ENCODE peak calls at places on chromosomes 16 and 17, in eight cellular contexts. P is ascending aorta, H is psoas muscle, I is body of pancreas, C is heart left ventricle, Q is uterus, T is neuronal stem cell, N is tibial nerve. G is an unnamed sample.
A peak's percentile ranks its signal among the peaks of the same experiment; 100 is the strongest.

GRCh38 chr17:72338847-72339790 is 218.3 kb downstream of the SOX9 start:
- DNase-seq in T (no peak), P (no peak), N (no peak), C (peak; percentile 41), I (peak; percentile 50), Q (no peak), H (no peak), G (no peak)

GRCh38 chr16:9598731-9599083 is 507.3 kb downstream of the HAPSTR1 start:
- DNase-seq in P (no peak), T (no peak), N (no peak), Q (no peak), C (no peak), I (no peak), H (no peak), G (no peak)

GRCh38 chr17:12665263-12666210 is at the start of gene MYOCD:
- DNase-seq in Q (peak; percentile 64), C (peak; percentile 75), T (peak; percentile 87), N (no peak), P (peak; percentile 88), I (no peak), H (peak; percentile 15), G (no peak)

GRCh38 chr17:74840989-74841666 is 18.6 kb downstream of the GRIN2C start:
- DNase-seq in Q (peak; percentile 63), T (no peak), C (peak; percentile 78), P (peak; percentile 73), N (peak; percentile 67), H (peak; percentile 74), I (no peak), G (peak; percentile 45)

GRCh38 chr17:30379303-30380105 is 777 bp downstream of the CPD start:
- DNase-seq in C (peak; percentile 29), H (peak; percentile 23), Q (peak; percentile 25), T (no peak), P (no peak), N (no peak), I (peak; percentile 35), G (no peak)

GRCh38 chr17:41680426-41681040 is 8.2 kb upstream of the EIF1 start:
- DNase-seq in I (no peak), H (no peak), Q (no peak), T (no peak), P (no peak), C (no peak), N (no peak), G (no peak)

GRCh38 chr16:87416826-87417471 is 24.8 kb downstream of the MAP1LC3B start:
- DNase-seq in C (no peak), N (peak; percentile 75), I (no peak), H (no peak), Q (peak; percentile 47), P (no peak), T (no peak), G (no peak)

GRCh38 chr16:57366544-57367040 is 5.7 kb upstream of the CX3CL1 start:
- DNase-seq in I (no peak), N (no peak), P (no peak), C (no peak), H (no peak), Q (no peak), T (no peak), G (no peak)

GRCh38 chr16:29151317-29151716 is 166.5 kb downstream of the LAT start:
- DNase-seq in H (no peak), Q (no peak), T (no peak), I (no peak), N (no peak), P (no peak), C (no peak), G (no peak)

GRCh38 chr17:50304781-50305404 is 30.6 kb downstream of the TMEM92 start:
- DNase-seq in Q (no peak), T (peak; percentile 12), H (no peak), I (no peak), C (no peak), N (no peak), P (no peak), G (no peak)

GRCh38 chr17:72502111-72502939 is 381.5 kb downstream of the SOX9 start:
- DNase-seq in P (no peak), N (peak; percentile 25), I (peak; percentile 60), C (no peak), T (no peak), Q (no peak), H (no peak), G (no peak)

GRCh38 chr16:69501956-69502457 is 63.8 kb upstream of the NFAT5 start:
- DNase-seq in N (no peak), P (no peak), T (no peak), H (no peak), C (no peak), Q (no peak), I (no peak), G (no peak)

GRCh38 chr17:61334673-61335072 is 65.0 kb upstream of the TBX2 start:
- DNase-seq in T (no peak), H (no peak), C (no peak), N (no peak), I (no peak), Q (no peak), P (no peak), G (no peak)

GRCh38 chr17:144936-145670 is 7.7 kb downstream of the SCGB1C2 start:
- DNase-seq in P (peak; percentile 52), H (peak; percentile 2), T (no peak), N (peak; percentile 3), C (peak; percentile 10), Q (peak; percentile 7), I (no peak), G (no peak)

GRCh38 chr17:76363107-76363801 is 9.5 kb upstream of the PRPSAP1 start:
- DNase-seq in T (no peak), H (no peak), C (no peak), N (no peak), Q (no peak), I (no peak), P (no peak), G (no peak)

GRCh38 chr17:63842173-63842539 is 329 bp downstream of the SMARCD2 start:
- DNase-seq in C (peak; percentile 46), T (no peak), P (peak; percentile 77), I (peak; percentile 53), N (no peak), H (peak; percentile 54), Q (peak; percentile 51), G (no peak)

GRCh38 chr17:63844293-63844672 is 1.8 kb upstream of the SMARCD2 start:
- DNase-seq in C (no peak), T (no peak), Q (no peak), H (no peak), N (no peak), I (no peak), P (no peak), G (no peak)

GRCh38 chr17:63842540-63843386 is at the start of gene SMARCD2:
- DNase-seq in P (peak; percentile 99), T (peak; percentile 99), H (peak; percentile 99), C (peak; percentile 100), Q (peak; percentile 99), I (peak; percentile 99), N (peak; percentile 98), G (peak; percentile 99)

GRCh38 chr17:63845509-63845908 is 3.0 kb upstream of the SMARCD2 start:
- DNase-seq in T (no peak), Q (no peak), C (no peak), N (no peak), P (no peak), I (no peak), H (no peak), G (no peak)

DNA sequence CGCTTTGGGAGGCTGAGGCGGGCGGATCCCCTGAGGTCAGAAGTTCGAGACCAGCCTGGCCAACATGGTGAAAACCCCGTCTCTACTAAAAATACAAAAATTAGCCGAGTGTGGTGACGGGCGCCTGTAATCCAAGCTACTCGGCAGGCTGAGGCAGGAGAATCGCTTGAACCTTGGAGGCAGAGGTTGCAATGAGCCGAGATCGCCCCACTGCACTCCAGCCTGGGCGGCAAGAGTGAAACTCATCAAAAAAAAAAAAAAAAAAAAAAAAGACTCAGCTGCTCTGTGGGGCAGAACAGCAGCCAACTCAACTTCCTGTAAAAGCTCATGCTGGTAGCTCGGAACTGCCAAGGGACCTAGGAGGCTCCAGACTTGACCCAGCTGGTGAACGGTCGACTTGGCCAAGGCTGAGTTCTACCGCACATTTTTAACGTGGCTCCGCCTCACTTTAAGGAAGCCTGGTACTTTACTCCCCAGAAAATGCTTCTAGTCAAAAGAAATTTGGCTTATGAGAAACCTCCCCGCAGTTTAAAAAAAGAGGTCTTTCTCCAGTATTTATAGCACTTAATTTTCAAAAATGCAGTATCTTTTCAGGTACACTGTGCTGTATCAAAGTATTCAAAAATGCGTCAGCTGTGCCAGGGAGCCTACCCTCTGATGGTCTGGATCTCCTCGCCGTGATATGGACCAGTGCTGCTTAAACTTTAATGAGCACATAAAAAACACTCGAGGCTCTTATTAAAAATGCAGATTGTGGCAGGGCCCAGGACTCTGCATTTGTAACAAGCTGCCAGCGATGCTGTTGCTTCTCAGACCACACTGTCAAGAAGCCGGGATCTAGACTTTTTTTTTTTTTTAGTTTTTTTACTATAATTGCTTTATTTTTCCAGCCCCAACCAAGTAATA is 1.2 kb upstream of the SMARCD2 start:
- DNase-seq in H (peak; percentile 61), C (peak; percentile 57), N (peak; percentile 38), I (no peak), P (peak; percentile 87), Q (peak; percentile 52), T (no peak), G (peak; percentile 50)
- H3K4me1 ChIP-seq in H (peaks cover 40% of the 10 kb centered on the region), C (peaks cover 42% of the 10 kb centered on the region), N (peaks cover 38% of the 10 kb centered on the region), I (peaks cover 40% of the 10 kb centered on the region), P (peaks cover 22% of the 10 kb centered on the region), Q (peaks cover 11% of the 10 kb centered on the region), T (peaks cover 11% of the 10 kb centered on the region), G (peaks cover 17% of the 10 kb centered on the region)

GRCh38 chr17:57675988-57676387 is 69.1 kb downstream of the CCDC182 start:
- DNase-seq in C (no peak), Q (no peak), P (peak; percentile 44), T (no peak), H (no peak), N (no peak), I (no peak), G (peak; percentile 18)
- H3K27ac ChIP-seq in C (no peak overlapping the region), Q (no peak overlapping the region), P (no peak overlapping the region), T (no peak overlapping the region), H (no peak overlapping the region), N (no peak overlapping the region), I (no peak overlapping the region), G (no peak overlapping the region)

GRCh38 chr17:79706931-79707382 is 23.8 kb upstream of the ENPP7 start:
- DNase-seq in N (no peak), H (no peak), T (no peak), P (no peak), C (no peak), Q (peak; percentile 73), I (no peak), G (no peak)
- H3K27me3 ChIP-seq in N (peaks cover 50% of the 10 kb centered on the region), H (peaks cover 6% of the 10 kb centered on the region), T (peaks cover 7% of the 10 kb centered on the region), P (peaks cover 3% of the 10 kb centered on the region), C (peaks cover 15% of the 10 kb centered on the region), Q (no peaks in the 10 kb centered on the region), I (no peaks in the 10 kb centered on the region), G (no peaks in the 10 kb centered on the region)

GRCh38 chr17:44362479-44362963 is 1.1 kb downstream of the FAM171A2 start:
- DNase-seq in P (no peak), H (no peak), N (no peak), I (no peak), Q (peak; percentile 22), C (no peak), T (no peak), G (no peak)
- H3K4me1 ChIP-seq in P (peaks cover 5% of the 10 kb centered on the region), H (peaks cover 4% of the 10 kb centered on the region), N (peaks cover 24% of the 10 kb centered on the region), I (peaks cover 18% of the 10 kb centered on the region), Q (peaks cover 4% of the 10 kb centered on the region), C (peaks cover 20% of the 10 kb centered on the region), T (peaks cover 23% of the 10 kb centered on the region), G (no peaks in the 10 kb centered on the region)

G was measured in lung.